ENCODE peak calls at places on chromosomes 11 and 22, in eight cellular contexts. U is HS-27A; Q is NCI-H2029 treated with DMSO at 0.1 percent for 48 hours; W is LoVo; T is CD8-positive, alpha-beta T cell; A is WTC11; F is CD4-positive, alpha-beta T cell; N is adipocyte. V is an unnamed sample.
A peak's percentile ranks its signal among the peaks of the same experiment; 100 is the strongest.

GRCh38 chr11:122101625-122102291 is 14.3 kb downstream of the BLID start:
- DNase-seq in U (no peak), Q (peak; percentile 12), W (no peak), T (no peak), A (peak; percentile 60), F (no peak), N (peak; percentile 95), V (no peak)

GRCh38 chr11:45658292-45658991 is 7.0 kb downstream of the CHST1 start:
- DNase-seq in U (no peak), Q (no peak), W (no peak), T (no peak), A (peak; percentile 80), F (no peak), N (peak; percentile 43), V (no peak)

GRCh38 chr11:61331636-61332035 is 1.3 kb downstream of the DDB1 start:
- DNase-seq in U (no peak), Q (no peak), W (no peak), T (no peak), A (no peak), F (no peak), N (no peak), V (no peak)

GRCh38 chr11:43269229-43269928 is 42.4 kb upstream of the API5 start:
- DNase-seq in U (no peak), Q (no peak), W (no peak), T (no peak), A (peak; percentile 30), F (no peak), N (no peak), V (no peak)

GRCh38 chr11:36404831-36405230 is 105.2 kb downstream of the TRAF6 start:
- DNase-seq in U (no peak), Q (no peak), W (no peak), T (no peak), A (no peak), F (no peak), N (peak; percentile 25), V (no peak)

GRCh38 chr11:34308821-34309585 is 48.8 kb downstream of the ABTB2 start:
- DNase-seq in U (no peak), Q (no peak), W (no peak), T (no peak), A (no peak), F (no peak), N (peak; percentile 66), V (no peak)

GRCh38 chr22:23180893-23181762 is 819 bp downstream of the BCR start:
- DNase-seq in U (no peak), Q (no peak), W (no peak), T (peak; percentile 63), A (no peak), F (no peak), N (no peak), V (peak; percentile 51)

GRCh38 chr11:93608280-93608862 is 53.1 kb upstream of the CEP295 start:
- DNase-seq in U (no peak), Q (no peak), W (no peak), T (no peak), A (no peak), F (no peak), N (no peak), V (no peak)

GRCh38 chr11:110298298-110298765 is 1.9 kb upstream of the RDX start:
- DNase-seq in U (peak; percentile 5), Q (no peak), W (no peak), T (no peak), A (no peak), F (no peak), N (no peak), V (no peak)

GRCh38 chr11:20719821-20720220 is 50.4 kb downstream of the NELL1 start:
- DNase-seq in U (no peak), Q (no peak), W (no peak), T (no peak), A (no peak), F (no peak), N (no peak), V (no peak)

GRCh38 chr11:70209391-70209912 is 6.4 kb downstream of the FADD start:
- DNase-seq in U (no peak), Q (no peak), W (no peak), T (no peak), A (no peak), F (no peak), N (no peak), V (no peak)

GRCh38 chr22:36386351-36386899 is 1.3 kb downstream of the MYH9 start:
- DNase-seq in U (no peak), Q (peak; percentile 85), W (no peak), T (no peak), A (no peak), F (no peak), N (peak; percentile 65), V (no peak)

GRCh38 chr22:32803020-32803758 is 1.7 kb downstream of the TIMP3 start:
- DNase-seq in U (no peak), Q (no peak), W (no peak), T (no peak), A (no peak), F (no peak), N (peak; percentile 57), V (no peak)

GRCh38 chr11:115423728-115424459 is 80.3 kb downstream of the CADM1 start:
- DNase-seq in U (no peak), Q (no peak), W (no peak), T (no peak), A (no peak), F (no peak), N (no peak), V (no peak)

GRCh38 chr11:69122642-69123431 is 32.9 kb upstream of the SMIM38 start:
- DNase-seq in U (peak; percentile 89), Q (no peak), W (peak; percentile 98), T (peak; percentile 63), A (peak; percentile 86), F (no peak), N (peak; percentile 76), V (peak; percentile 39)

GRCh38 chr11:120565436-120566155 is 54.0 kb downstream of the GRIK4 start:
- DNase-seq in U (no peak), Q (no peak), W (no peak), T (no peak), A (no peak), F (no peak), N (no peak), V (no peak)

GRCh38 chr11:63553759-63554158 is 9.4 kb downstream of the PLAAT2 start:
- DNase-seq in U (no peak), Q (no peak), W (no peak), T (peak; percentile 82), A (no peak), F (peak; percentile 45), N (no peak), V (peak; percentile 52)

GRCh38 chr22:23034621-23035556 is 35.4 kb upstream of the GNAZ start:
- DNase-seq in U (no peak), Q (no peak), W (no peak), T (no peak), A (no peak), F (no peak), N (no peak), V (no peak)

GRCh38 chr22:22938672-22939536 is 51.3 kb downstream of the IGLL5 start:
- DNase-seq in U (no peak), Q (no peak), W (no peak), T (no peak), A (no peak), F (no peak), N (no peak), V (no peak)

GRCh38 chr11:31818874-31819331 is 7.8 kb upstream of the PAX6 start:
- DNase-seq in U (no peak), Q (no peak), W (no peak), T (no peak), A (peak; percentile 55), F (no peak), N (no peak), V (no peak)

GRCh38 chr22:28141614-28142013 is 222.6 kb upstream of the PITPNB start:
- DNase-seq in U (peak; percentile 35), Q (no peak), W (peak; percentile 5), T (no peak), A (no peak), F (no peak), N (peak; percentile 68), V (no peak)

GRCh38 chr22:41888638-41889200 is 26.2 kb downstream of the SHISA8 start:
- DNase-seq in U (no peak), Q (no peak), W (no peak), T (no peak), A (no peak), F (no peak), N (peak; percentile 37), V (no peak)

GRCh38 chr11:61174275-61174674 is 13.0 kb upstream of the VPS37C start:
- DNase-seq in U (no peak), Q (no peak), W (no peak), T (no peak), A (no peak), F (no peak), N (no peak), V (no peak)

GRCh38 chr22:47943729-47944700 is 1181.6 kb downstream of the TBC1D22A start:
- DNase-seq in U (no peak), Q (no peak), W (no peak), T (no peak), A (no peak), F (no peak), N (no peak), V (no peak)

GRCh38 chr22:35835267-35835997 is 117.8 kb downstream of the APOL5 start:
- DNase-seq in U (no peak), Q (no peak), W (peak; percentile 48), T (no peak), A (no peak), F (no peak), N (peak; percentile 86), V (no peak)

GRCh38 chr22:19109198-19110063 is 12.8 kb downstream of the DGCR2 start:
- DNase-seq in U (no peak), Q (peak; percentile 30), W (peak; percentile 4), T (peak; percentile 62), A (no peak), F (peak; percentile 54), N (peak; percentile 82), V (peak; percentile 75)

GRCh38 chr11:17978553-17979287 is 34.1 kb downstream of the SERGEF start:
- DNase-seq in U (no peak), Q (peak; percentile 50), W (peak; percentile 4), T (no peak), A (peak; percentile 73), F (no peak), N (peak; percentile 72), V (no peak)

GRCh38 chr22:30397656-30398635 is 1.1 kb downstream of the SEC14L2 start:
- DNase-seq in U (no peak), Q (no peak), W (no peak), T (no peak), A (no peak), F (no peak), N (no peak), V (no peak)

GRCh38 chr11:2517386-2518064 is 72.7 kb downstream of the KCNQ1 start:
- DNase-seq in U (no peak), Q (no peak), W (no peak), T (peak; percentile 38), A (peak; percentile 6), F (no peak), N (no peak), V (no peak)

GRCh38 chr11:120217941-120218694 is 7.3 kb downstream of the OAF start:
- DNase-seq in U (no peak), Q (peak; percentile 47), W (no peak), T (no peak), A (no peak), F (no peak), N (no peak), V (no peak)

GRCh38 chr22:50706481-50707125 is 31.4 kb upstream of the ACR start:
- DNase-seq in U (no peak), Q (no peak), W (no peak), T (no peak), A (no peak), F (no peak), N (no peak), V (no peak)

GRCh38 chr11:28524098-28524497 is 415.9 kb downstream of the METTL15 start:
- DNase-seq in U (peak; percentile 73), Q (no peak), W (no peak), T (no peak), A (no peak), F (no peak), N (no peak), V (no peak)

GRCh38 chr11:120632579-120632978 is 121.0 kb downstream of the GRIK4 start:
- DNase-seq in U (no peak), Q (no peak), W (no peak), T (no peak), A (no peak), F (no peak), N (no peak), V (no peak)

GRCh38 chr22:32413715-32414114 is 1.7 kb upstream of the RTCB start:
- DNase-seq in U (no peak), Q (no peak), W (no peak), T (no peak), A (no peak), F (no peak), N (peak; percentile 18), V (no peak)

V was measured in CD4-positive, alpha-beta memory T cell.